ENCODE peak calls at places on chromosome 12, in five cellular contexts. I, C, G, H and V are unnamed samples. For H3K4me1, the result is how much of the 10 kb centered on the place peaks cover.

GRCh38 chr12:9909724-9910123 is 22.4 kb downstream of the CLEC2A start:
- DNase-seq in C (no peak), H (no peak), G (no peak), I (no peak), V (no peak)

GRCh38 chr12:127556487-127556886 is 710.5 kb upstream of the TMEM132C start:
- DNase-seq in H (no peak), C (no peak), I (no peak), G (no peak), V (no peak)

GRCh38 chr12:72346331-72346944 is 74.3 kb downstream of the TRHDE start:
- DNase-seq in I (peak), G (no peak), H (no peak), C (peak), V (no peak)

GRCh38 chr12:12736759-12737676 is 19.9 kb downstream of the CDKN1B start:
- DNase-seq in I (peak), C (no peak), G (peak), H (peak), V (peak)

GRCh38 chr12:111838353-111838752 is 3.7 kb upstream of the MAPKAPK5 start:
- DNase-seq in H (no peak), C (no peak), G (no peak), I (no peak), V (no peak)

GRCh38 chr12:39764944-39765560 is 145.4 kb upstream of the ABCD2 start:
- DNase-seq in I (no peak), G (no peak), C (no peak), H (peak), V (peak)

GRCh38 chr12:92735131-92735721 is 32.4 kb downstream of the PLEKHG7 start:
- DNase-seq in G (no peak), C (no peak), I (no peak), H (no peak), V (no peak)

GRCh38 chr12:64007853-64008252 is 163.4 kb downstream of the SRGAP1 start:
- DNase-seq in I (no peak), G (no peak), C (no peak), H (no peak), V (no peak)

GRCh38 chr12:49912345-49912744 is 8.6 kb upstream of the FAIM2 start:
- DNase-seq in G (no peak), C (no peak), I (no peak), H (no peak), V (no peak)

GRCh38 chr12:9115731-9116689 is at the start of gene A2M:
- DNase-seq in G (no peak), H (no peak), I (no peak), C (no peak), V (no peak)

GRCh38 chr12:107518868-107519267 is 166.7 kb upstream of the PWP1 start:
- DNase-seq in H (no peak), I (no peak), G (no peak), C (no peak), V (no peak)

GRCh38 chr12:39103552-39104165 is 198.3 kb upstream of the CPNE8 start:
- DNase-seq in I (no peak), C (no peak), H (peak), G (no peak), V (peak)

GRCh38 chr12:124693356-124693755 is 125.9 kb upstream of the NCOR2 start:
- DNase-seq in G (no peak), C (no peak), I (no peak), H (no peak), V (no peak)

GRCh38 chr12:95130096-95130495 is 56.7 kb upstream of the NR2C1 start:
- DNase-seq in I (no peak), H (no peak), G (no peak), C (no peak), V (no peak)

GRCh38 chr12:106114084-106115068 is 24.4 kb downstream of the NUAK1 start:
- DNase-seq in C (peak), H (no peak), I (no peak), G (no peak), V (no peak)

GRCh38 chr12:106113042-106113441 is 25.7 kb downstream of the NUAK1 start:
- DNase-seq in C (no peak), H (no peak), I (no peak), G (no peak), V (no peak)

GRCh38 chr12:106110626-106111300 is 28.0 kb downstream of the NUAK1 start:
- DNase-seq in C (no peak), G (no peak), H (no peak), I (no peak), V (no peak)

GRCh38 chr12:106113446-106114083 is 25.2 kb downstream of the NUAK1 start:
- DNase-seq in G (no peak), I (no peak), H (no peak), C (no peak), V (no peak)

GRCh38 chr12:106112094-106112822 is 26.5 kb downstream of the NUAK1 start:
- DNase-seq in I (no peak), C (no peak), H (no peak), G (no peak), V (no peak)
- H3K4me1 ChIP-seq in I (under half), C (half or more), H (under half), G (under half), V (under half)

GRCh38 chr12:34210183-34210582 is 187.9 kb downstream of the ALG10 start:
- DNase-seq in H (no peak), G (no peak), C (no peak), I (no peak), V (no peak)

GRCh38 chr12:34208331-34209258 is 186.3 kb downstream of the ALG10 start:
- DNase-seq in C (no peak), I (no peak), H (no peak), G (no peak), V (no peak)

GRCh38 chr12:34206061-34206785 is 183.9 kb downstream of the ALG10 start:
- DNase-seq in I (no peak), C (no peak), H (no peak), G (no peak), V (no peak)

GRCh38 chr12:34209259-34209835 is 187.1 kb downstream of the ALG10 start:
- DNase-seq in C (no peak), G (no peak), H (no peak), I (no peak), V (no peak)

GRCh38 chr12:34207858-34208257 is 185.6 kb downstream of the ALG10 start:
- DNase-seq in H (no peak), C (no peak), G (no peak), I (no peak), V (no peak)
- H3K4me3 ChIP-seq in H (no peak), C (no peak), G (no peak), I (no peak), V (no peak)

DNA sequence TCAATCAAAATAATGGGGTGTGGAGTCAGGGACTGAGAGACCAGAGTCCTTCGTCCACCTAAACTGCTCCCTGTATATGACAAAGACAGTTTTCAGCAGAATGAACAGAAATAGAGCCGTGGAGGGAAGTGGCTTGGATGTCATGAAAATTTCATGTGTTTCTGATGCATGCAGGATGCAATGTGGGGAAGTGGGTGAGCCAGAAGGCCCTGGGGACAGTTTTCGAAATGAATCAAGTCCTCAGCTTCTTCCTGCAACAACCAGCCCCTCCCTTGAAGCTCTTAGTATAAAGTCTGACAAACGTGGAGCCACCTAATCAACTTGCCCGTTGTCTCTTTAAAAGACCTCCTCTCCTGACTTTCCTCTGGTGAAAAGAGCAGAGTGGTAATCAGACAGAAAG is 41.1 kb downstream of the CCDC60 start:
- DNase-seq in I (no peak), C (no peak), G (no peak), H (no peak), V (no peak)
- H3K4me1 ChIP-seq in I (under half), C (under half), G (under half), H (under half), V (under half)

GRCh38 chr12:69821441-69822204 is 3.4 kb upstream of the MYRFL start:
- DNase-seq in I (no peak), H (no peak), C (no peak), G (no peak), V (no peak)
- H3K4me3 ChIP-seq in I (no peak), H (no peak), C (no peak), G (no peak), V (no peak)

DNA sequence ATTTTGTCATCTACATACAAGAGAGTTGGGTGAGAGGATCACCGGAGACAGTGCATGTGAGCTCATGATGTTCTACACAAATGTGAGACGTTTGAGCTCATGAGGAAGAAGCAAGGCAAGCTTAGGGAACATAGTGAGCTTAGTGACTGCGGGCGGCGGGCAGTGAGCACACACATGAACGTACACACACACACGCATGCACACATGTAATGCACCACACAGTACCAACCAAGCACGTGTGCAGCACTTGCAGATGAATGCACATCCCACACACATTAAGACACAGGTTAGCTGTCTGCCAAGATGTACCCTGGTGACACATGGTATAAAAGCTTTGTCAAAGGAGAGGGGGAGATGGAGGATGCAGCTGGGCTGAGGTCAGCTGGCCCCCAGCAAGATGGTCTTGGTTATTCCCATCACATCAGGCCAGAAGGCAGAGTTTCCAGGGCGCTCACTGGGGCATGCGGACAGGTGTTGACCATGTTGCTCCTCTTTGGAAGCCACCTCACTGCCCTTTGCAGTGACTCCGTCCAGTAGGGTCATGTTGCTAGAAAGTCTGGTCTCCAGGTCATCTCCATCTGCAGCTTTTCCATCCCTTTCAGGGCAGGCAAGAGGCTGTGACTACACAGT is 8.7 kb upstream of the CACNA2D4 start:
- DNase-seq in H (no peak), G (no peak), I (no peak), C (no peak), V (no peak)
- H3K4me1 ChIP-seq in H (under half), G (under half), I (under half), C (under half), V (under half)

DNA sequence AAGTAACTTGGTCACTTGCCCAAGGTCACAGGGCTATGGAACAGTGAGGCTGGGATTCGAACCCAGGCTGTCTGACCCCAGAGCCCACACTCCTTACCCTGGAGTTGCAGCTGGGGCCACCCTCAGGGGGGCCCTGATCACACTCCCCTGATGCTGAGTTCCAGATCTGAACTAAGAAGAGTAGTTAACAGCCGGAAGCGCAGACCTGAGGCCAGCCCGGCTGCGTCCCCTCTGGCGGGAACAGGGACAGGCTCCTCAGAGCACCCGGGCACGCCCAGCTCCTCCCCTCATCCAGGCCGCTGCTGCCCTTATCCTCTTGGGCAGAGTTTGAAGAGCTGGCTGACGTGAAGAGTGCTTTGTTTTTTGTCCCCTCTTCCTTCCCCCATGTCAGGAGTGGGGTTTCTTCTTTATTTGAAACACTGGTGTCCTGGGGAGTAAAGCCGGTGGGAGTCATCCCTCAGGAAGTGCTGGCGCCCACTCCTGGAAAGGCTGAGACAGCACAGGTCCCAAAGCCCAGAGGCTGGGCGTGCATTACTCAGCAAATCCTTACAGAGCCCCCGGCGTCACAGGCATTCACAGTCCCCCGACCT is 8.7 kb downstream of the PHB2 start:
- DNase-seq in I (no peak), G (peak), C (no peak), H (no peak), V (no peak)
- H3K4me3 ChIP-seq in I (no peak), G (peak), C (peak), H (peak), V (peak)

GRCh38 chr12:132497514-132498405 is 7.8 kb downstream of the FBRSL1 start:
- DNase-seq in H (no peak), C (no peak), I (no peak), G (no peak), V (no peak)
- H3K4me1 ChIP-seq in H (under half), C (half or more), I (half or more), G (half or more), V (half or more)

GRCh38 chr12:47317182-47317915 is 237.6 kb upstream of the AMIGO2 start:
- DNase-seq in C (no peak), I (peak), G (no peak), H (no peak), V (no peak)
- H3K4me3 ChIP-seq in C (no peak), I (no peak), G (no peak), H (peak), V (peak)